ENCODE peak calls at places on chromosomes 3 and 15, in eight cellular contexts. Z is anterior cingulate cortex; J is KG1; C is activated T-helper 1 cell treated with anti-CD3 and anti-CD28 coated beads, Interleukin-2, amount 50 U/mL, for 16 hours; X is stromal cell of bone marrow; H is uterus; S is fibroblast of lung; W is HCEC 1CT. I is an unnamed sample.

GRCh38 chr15:70487380-70487725 is 276.0 kb downstream of the UACA start:
- DNase-seq in Z (no peak), J (no peak), C (no peak), X (no peak), H (no peak), S (no peak), W (no peak), I (no peak)

GRCh38 chr3:177832862-177833261 is 635.6 kb upstream of the TBL1XR1 start:
- DNase-seq in Z (no peak), J (no peak), C (no peak), X (no peak), H (no peak), S (no peak), W (no peak), I (no peak)

GRCh38 chr15:25368855-25369254 is 70.0 kb downstream of the UBE3A start:
- DNase-seq in Z (no peak), J (no peak), C (no peak), X (no peak), H (no peak), S (no peak), W (no peak), I (no peak)

GRCh38 chr15:78429477-78429876 is 8.5 kb upstream of the IREB2 start:
- DNase-seq in Z (no peak), J (no peak), C (no peak), X (no peak), H (no peak), S (no peak), W (no peak), I (peak)

GRCh38 chr3:105162448-105162847 is 204.3 kb upstream of the ALCAM start:
- DNase-seq in Z (no peak), J (no peak), C (no peak), X (no peak), H (no peak), S (no peak), W (no peak), I (no peak)

GRCh38 chr15:55858661-55859060 is 115.7 kb upstream of the PRTG start:
- DNase-seq in Z (no peak), J (no peak), C (no peak), X (no peak), H (no peak), S (peak), W (peak), I (no peak)

GRCh38 chr3:197151562-197151961 is 121.9 kb upstream of the MELTF start:
- DNase-seq in Z (no peak), J (no peak), C (no peak), X (peak), H (no peak), S (peak), W (peak), I (peak)

GRCh38 chr3:12194669-12195161 is 36.0 kb upstream of the TIMP4 start:
- DNase-seq in Z (no peak), J (no peak), C (no peak), X (no peak), H (no peak), S (peak), W (peak), I (peak)

GRCh38 chr15:32888221-32888761 is 170.5 kb downstream of the GREM1 start:
- DNase-seq in Z (no peak), J (no peak), C (no peak), X (no peak), H (no peak), S (no peak), W (peak), I (no peak)

GRCh38 chr3:4816306-4816705 is 162.9 kb upstream of the BHLHE40 start:
- DNase-seq in Z (no peak), J (no peak), C (no peak), X (no peak), H (no peak), S (no peak), W (no peak), I (no peak)

GRCh38 chr3:144662729-144663128 is 691.1 kb downstream of the DIPK2A start:
- DNase-seq in Z (no peak), J (no peak), C (no peak), X (no peak), H (no peak), S (no peak), W (no peak), I (no peak)